ENCODE peak calls at places on chromosome 17, in six cellular contexts. E is C1 segment of cervical spinal cord; Q is astrocyte of the spinal cord; B is activated naive CD4-positive, alpha-beta T cell treated with anti-CD3 and anti-CD28 coated beads for 36 hours; M is GM12892; F is A549. H is an unnamed sample.
A peak's percentile ranks its signal among the peaks of the same experiment; 100 is the strongest.

GRCh38 chr17:44014437-44015172 is at the start of gene TMEM101:
- DNase-seq in E (peak; percentile 83), Q (peak; percentile 93), B (peak; percentile 93), M (peak; percentile 95), F (peak; percentile 100), H (peak; percentile 90)

GRCh38 chr17:83079766-83080616 is 582 bp downstream of the METRNL start:
- DNase-seq in E (no peak), Q (no peak), B (no peak), M (no peak), F (peak; percentile 42), H (no peak)

GRCh38 chr17:36183811-36184765 is 7.7 kb upstream of the TBC1D3B start:
- DNase-seq in E (no peak), Q (no peak), B (no peak), M (no peak), F (no peak), H (no peak)

GRCh38 chr17:65696739-65697394 is 135.4 kb upstream of the AXIN2 start:
- DNase-seq in E (no peak), Q (peak; percentile 77), B (no peak), M (no peak), F (no peak), H (peak; percentile 19)

GRCh38 chr17:15261818-15262290 is 3.3 kb downstream of the PMP22 start:
- DNase-seq in E (peak; percentile 79), Q (peak; percentile 51), B (no peak), M (no peak), F (peak; percentile 42), H (no peak)

GRCh38 chr17:7842950-7843535 is 9.0 kb downstream of the KDM6B start:
- DNase-seq in E (peak; percentile 87), Q (no peak), B (no peak), M (no peak), F (peak; percentile 52), H (no peak)

GRCh38 chr17:39167492-39167891 is 1.5 kb upstream of the ARL5C start:
- DNase-seq in E (no peak), Q (no peak), B (no peak), M (no peak), F (no peak), H (no peak)

GRCh38 chr17:49543860-49544259 is 31.8 kb upstream of the NXPH3 start:
- DNase-seq in E (no peak), Q (no peak), B (no peak), M (no peak), F (no peak), H (no peak)

GRCh38 chr17:35068249-35068648 is 4.7 kb upstream of the RFFL start:
- DNase-seq in E (no peak), Q (no peak), B (no peak), M (no peak), F (no peak), H (no peak)